ENCODE peak calls at places on chromosomes 11 and 22, in nine cellular contexts. M is left cardiac atrium; A is NCI-H1092; B is dorsolateral prefrontal cortex; H is CD8-positive, alpha-beta memory T cell; E is NCI-H460; F is NCI-H1436; T is activated T-helper 1 cell treated with Interleukin-2 at 50 U/mL for 16 hours; W is mesendoderm. C is an unnamed sample.

GRCh38 chr11:14041040-14041439 is 78.5 kb downstream of the SPON1 start:
- DNase-seq in M (no peak), A (no peak), B (no peak), H (no peak), E (no peak), F (no peak), T (no peak), W (peak; percentile 65), C (no peak)

GRCh38 chr11:12286606-12287005 is 90.8 kb upstream of the PARVA start:
- DNase-seq in M (no peak), A (no peak), B (no peak), H (no peak), E (no peak), F (no peak), T (no peak), W (no peak), C (no peak)

GRCh38 chr11:67633758-67634365 is 4.1 kb upstream of the NUDT8 start:
- DNase-seq in M (peak; percentile 17), A (no peak), B (no peak), H (no peak), E (no peak), F (no peak), T (no peak), W (no peak), C (no peak)

GRCh38 chr22:26291940-26292666 is 122.8 kb downstream of the SEZ6L start:
- DNase-seq in M (no peak), A (no peak), B (no peak), H (no peak), E (no peak), F (no peak), T (no peak), W (no peak), C (no peak)

GRCh38 chr11:129315781-129316579 is 59.7 kb upstream of the BARX2 start:
- DNase-seq in M (no peak), A (peak; percentile 83), B (no peak), H (no peak), E (no peak), F (no peak), T (no peak), W (peak; percentile 86), C (no peak)

GRCh38 chr22:42461511-42461910 is 29.3 kb upstream of the NFAM1 start:
- DNase-seq in M (no peak), A (peak; percentile 72), B (no peak), H (no peak), E (no peak), F (peak; percentile 56), T (no peak), W (no peak), C (no peak)

GRCh38 chr11:65152157-65152556 is 17.8 kb upstream of the SYVN1 start:
- DNase-seq in M (no peak), A (no peak), B (no peak), H (no peak), E (no peak), F (no peak), T (no peak), W (no peak), C (no peak)

GRCh38 chr22:23409976-23410375 is 170.1 kb downstream of the IGLL1 start:
- DNase-seq in M (no peak), A (no peak), B (no peak), H (no peak), E (no peak), F (no peak), T (no peak), W (no peak), C (no peak)

GRCh38 chr22:17536269-17536668 is 27.0 kb upstream of the SLC25A18 start:
- DNase-seq in M (no peak), A (no peak), B (peak; percentile 74), H (no peak), E (no peak), F (no peak), T (no peak), W (no peak), C (no peak)

GRCh38 chr22:45597460-45598192 is 74.0 kb upstream of the ATXN10 start:
- DNase-seq in M (no peak), A (no peak), B (no peak), H (no peak), E (no peak), F (no peak), T (no peak), W (no peak), C (no peak)

GRCh38 chr11:65559951-65560537 is 1.9 kb upstream of the LTBP3 start:
- DNase-seq in M (no peak), A (peak; percentile 63), B (no peak), H (no peak), E (no peak), F (no peak), T (no peak), W (peak; percentile 82), C (no peak)

GRCh38 chr11:96328395-96329010 is 14.5 kb downstream of the MAML2 start:
- DNase-seq in M (no peak), A (no peak), B (no peak), H (no peak), E (no peak), F (peak; percentile 7), T (no peak), W (no peak), C (no peak)

GRCh38 chr11:80097146-80097545 is 656.3 kb upstream of the TENM4 start:
- DNase-seq in M (no peak), A (no peak), B (no peak), H (no peak), E (no peak), F (no peak), T (no peak), W (no peak), C (no peak)

GRCh38 chr22:26587991-26588613 is 1.8 kb downstream of the TPST2 start:
- DNase-seq in M (no peak), A (no peak), B (no peak), H (no peak), E (no peak), F (no peak), T (no peak), W (no peak), C (no peak)

GRCh38 chr11:9797300-9797699 is 133.4 kb downstream of the SWAP70 start:
- DNase-seq in M (no peak), A (no peak), B (no peak), H (no peak), E (no peak), F (no peak), T (no peak), W (no peak), C (no peak)

GRCh38 chr11:104682241-104682640 is 216.0 kb downstream of the CASP12 start:
- DNase-seq in M (no peak), A (no peak), B (no peak), H (no peak), E (no peak), F (no peak), T (no peak), W (no peak), C (no peak)

GRCh38 chr11:12329169-12329568 is 48.2 kb upstream of the PARVA start:
- DNase-seq in M (no peak), A (no peak), B (no peak), H (no peak), E (no peak), F (no peak), T (no peak), W (no peak), C (no peak)

GRCh38 chr11:106724293-106724892 is 293.9 kb downstream of the GUCY1A2 start:
- DNase-seq in M (no peak), A (peak; percentile 66), B (no peak), H (no peak), E (no peak), F (no peak), T (no peak), W (peak; percentile 10), C (no peak)